ENCODE peak calls at places on chromosome 3, in ten cellular contexts. One of them, this sample, is unnamed.

GRCh38 chr3:60192297-60193114 is 1058.7 kb downstream of the FHIT start:
- DNase-seq in T1000: no peak
- DNase-seq in mesendoderm: no peak
- DNase-seq in kidney tubule cell: no peak
- DNase-seq in globus pallidus: no peak
- DNase-seq in HTR-8/SVneo: no peak
- DNase-seq in esophagus squamous epithelium: no peak
- DNase-seq in activated effector memory CD4-positive, alpha-beta T cell treated with anti-CD3 and anti-CD28 coated beads, Interleukin-2, amount 50 U/mL, for 16 hours: no peak
- DNase-seq in memory B cell: no peak
- DNase-seq in retina: no peak
- DNase-seq in this sample: no peak

GRCh38 chr3:160793853-160794252 is 37.8 kb downstream of the PPM1L start:
- DNase-seq in T1000: no peak
- DNase-seq in mesendoderm: no peak
- DNase-seq in kidney tubule cell: no peak
- DNase-seq in globus pallidus: no peak
- DNase-seq in HTR-8/SVneo: no peak
- DNase-seq in esophagus squamous epithelium: no peak
- DNase-seq in activated effector memory CD4-positive, alpha-beta T cell treated with anti-CD3 and anti-CD28 coated beads, Interleukin-2, amount 50 U/mL, for 16 hours: no peak
- DNase-seq in memory B cell: no peak
- DNase-seq in retina: no peak
- DNase-seq in this sample: no peak

GRCh38 chr3:111106993-111107392 is 35.4 kb downstream of the NECTIN3 start:
- DNase-seq in T1000: no peak
- DNase-seq in mesendoderm: no peak
- DNase-seq in kidney tubule cell: no peak
- DNase-seq in globus pallidus: no peak
- DNase-seq in HTR-8/SVneo: no peak
- DNase-seq in esophagus squamous epithelium: no peak
- DNase-seq in activated effector memory CD4-positive, alpha-beta T cell treated with anti-CD3 and anti-CD28 coated beads, Interleukin-2, amount 50 U/mL, for 16 hours: no peak
- DNase-seq in memory B cell: no peak
- DNase-seq in retina: no peak
- DNase-seq in this sample: no peak

GRCh38 chr3:42704136-42704841 is 1.7 kb upstream of the HHATL start:
- DNase-seq in T1000: no peak
- DNase-seq in mesendoderm: no peak
- DNase-seq in kidney tubule cell: no peak
- DNase-seq in globus pallidus: no peak
- DNase-seq in HTR-8/SVneo: no peak
- DNase-seq in esophagus squamous epithelium: no peak
- DNase-seq in activated effector memory CD4-positive, alpha-beta T cell treated with anti-CD3 and anti-CD28 coated beads, Interleukin-2, amount 50 U/mL, for 16 hours: peak; percentile 59
- DNase-seq in memory B cell: no peak
- DNase-seq in retina: no peak
- DNase-seq in this sample: no peak

GRCh38 chr3:14137445-14137844 is 12.6 kb downstream of the TMEM43 start:
- DNase-seq in T1000: no peak
- DNase-seq in mesendoderm: no peak
- DNase-seq in kidney tubule cell: peak; percentile 80
- DNase-seq in globus pallidus: no peak
- DNase-seq in HTR-8/SVneo: no peak
- DNase-seq in esophagus squamous epithelium: no peak
- DNase-seq in activated effector memory CD4-positive, alpha-beta T cell treated with anti-CD3 and anti-CD28 coated beads, Interleukin-2, amount 50 U/mL, for 16 hours: peak; percentile 36
- DNase-seq in memory B cell: no peak
- DNase-seq in retina: no peak
- DNase-seq in this sample: no peak

GRCh38 chr3:146504546-146505197 is 35.3 kb upstream of the PLSCR2 start:
- DNase-seq in T1000: no peak
- DNase-seq in mesendoderm: peak; percentile 96
- DNase-seq in kidney tubule cell: peak; percentile 79
- DNase-seq in globus pallidus: no peak
- DNase-seq in HTR-8/SVneo: no peak
- DNase-seq in esophagus squamous epithelium: no peak
- DNase-seq in activated effector memory CD4-positive, alpha-beta T cell treated with anti-CD3 and anti-CD28 coated beads, Interleukin-2, amount 50 U/mL, for 16 hours: no peak
- DNase-seq in memory B cell: no peak
- DNase-seq in retina: no peak
- DNase-seq in this sample: no peak

GRCh38 chr3:187263270-187263669 is 28.3 kb downstream of the MASP1 start:
- DNase-seq in T1000: no peak
- DNase-seq in mesendoderm: no peak
- DNase-seq in kidney tubule cell: no peak
- DNase-seq in globus pallidus: no peak
- DNase-seq in HTR-8/SVneo: no peak
- DNase-seq in esophagus squamous epithelium: no peak
- DNase-seq in activated effector memory CD4-positive, alpha-beta T cell treated with anti-CD3 and anti-CD28 coated beads, Interleukin-2, amount 50 U/mL, for 16 hours: no peak
- DNase-seq in memory B cell: no peak
- DNase-seq in retina: no peak
- DNase-seq in this sample: no peak

GRCh38 chr3:37500518-37500917 is 326.1 kb upstream of the LRRFIP2 start:
- DNase-seq in T1000: no peak
- DNase-seq in mesendoderm: no peak
- DNase-seq in kidney tubule cell: no peak
- DNase-seq in globus pallidus: no peak
- DNase-seq in HTR-8/SVneo: no peak
- DNase-seq in esophagus squamous epithelium: no peak
- DNase-seq in activated effector memory CD4-positive, alpha-beta T cell treated with anti-CD3 and anti-CD28 coated beads, Interleukin-2, amount 50 U/mL, for 16 hours: no peak
- DNase-seq in memory B cell: no peak
- DNase-seq in retina: no peak
- DNase-seq in this sample: no peak

GRCh38 chr3:13451301-13451673 is 28.8 kb upstream of the HDAC11 start:
- DNase-seq in T1000: no peak
- DNase-seq in mesendoderm: no peak
- DNase-seq in kidney tubule cell: peak; percentile 58
- DNase-seq in globus pallidus: no peak
- DNase-seq in HTR-8/SVneo: no peak
- DNase-seq in esophagus squamous epithelium: no peak
- DNase-seq in activated effector memory CD4-positive, alpha-beta T cell treated with anti-CD3 and anti-CD28 coated beads, Interleukin-2, amount 50 U/mL, for 16 hours: peak; percentile 77
- DNase-seq in memory B cell: peak; percentile 34
- DNase-seq in retina: no peak
- DNase-seq in this sample: no peak

GRCh38 chr3:95197661-95198060 is 1134.8 kb downstream of the NSUN3 start:
- DNase-seq in T1000: no peak
- DNase-seq in mesendoderm: no peak
- DNase-seq in kidney tubule cell: no peak
- DNase-seq in globus pallidus: no peak
- DNase-seq in HTR-8/SVneo: no peak
- DNase-seq in esophagus squamous epithelium: no peak
- DNase-seq in activated effector memory CD4-positive, alpha-beta T cell treated with anti-CD3 and anti-CD28 coated beads, Interleukin-2, amount 50 U/mL, for 16 hours: no peak
- DNase-seq in memory B cell: no peak
- DNase-seq in retina: no peak
- DNase-seq in this sample: no peak

GRCh38 chr3:159486580-159486979 is 502.1 kb upstream of the IL12A start:
- DNase-seq in T1000: no peak
- DNase-seq in mesendoderm: peak; percentile 89
- DNase-seq in kidney tubule cell: peak; percentile 20
- DNase-seq in globus pallidus: no peak
- DNase-seq in HTR-8/SVneo: no peak
- DNase-seq in esophagus squamous epithelium: no peak
- DNase-seq in activated effector memory CD4-positive, alpha-beta T cell treated with anti-CD3 and anti-CD28 coated beads, Interleukin-2, amount 50 U/mL, for 16 hours: no peak
- DNase-seq in memory B cell: no peak
- DNase-seq in retina: no peak
- DNase-seq in this sample: no peak

GRCh38 chr3:187994221-187995085 is 159.5 kb upstream of the LPP start:
- DNase-seq in T1000: no peak
- DNase-seq in mesendoderm: no peak
- DNase-seq in kidney tubule cell: peak; percentile 60
- DNase-seq in globus pallidus: no peak
- DNase-seq in HTR-8/SVneo: peak; percentile 23
- DNase-seq in esophagus squamous epithelium: no peak
- DNase-seq in activated effector memory CD4-positive, alpha-beta T cell treated with anti-CD3 and anti-CD28 coated beads, Interleukin-2, amount 50 U/mL, for 16 hours: peak; percentile 67
- DNase-seq in memory B cell: no peak
- DNase-seq in retina: no peak
- DNase-seq in this sample: no peak

GRCh38 chr3:60536420-60536819 is 714.8 kb downstream of the FHIT start:
- DNase-seq in T1000: no peak
- DNase-seq in mesendoderm: no peak
- DNase-seq in kidney tubule cell: peak; percentile 92
- DNase-seq in globus pallidus: no peak
- DNase-seq in HTR-8/SVneo: no peak
- DNase-seq in esophagus squamous epithelium: no peak
- DNase-seq in activated effector memory CD4-positive, alpha-beta T cell treated with anti-CD3 and anti-CD28 coated beads, Interleukin-2, amount 50 U/mL, for 16 hours: no peak
- DNase-seq in memory B cell: no peak
- DNase-seq in retina: no peak
- DNase-seq in this sample: no peak

GRCh38 chr3:126706631-126707030 is 2.6 kb downstream of the CHCHD6 start:
- DNase-seq in T1000: no peak
- DNase-seq in mesendoderm: no peak
- DNase-seq in kidney tubule cell: no peak
- DNase-seq in globus pallidus: no peak
- DNase-seq in HTR-8/SVneo: no peak
- DNase-seq in esophagus squamous epithelium: no peak
- DNase-seq in activated effector memory CD4-positive, alpha-beta T cell treated with anti-CD3 and anti-CD28 coated beads, Interleukin-2, amount 50 U/mL, for 16 hours: no peak
- DNase-seq in memory B cell: no peak
- DNase-seq in retina: no peak
- DNase-seq in this sample: no peak

GRCh38 chr3:101310580-101311375 is 9.6 kb downstream of the IMPG2 start:
- DNase-seq in T1000: no peak
- DNase-seq in mesendoderm: no peak
- DNase-seq in kidney tubule cell: no peak
- DNase-seq in globus pallidus: no peak
- DNase-seq in HTR-8/SVneo: peak; percentile 48
- DNase-seq in esophagus squamous epithelium: no peak
- DNase-seq in activated effector memory CD4-positive, alpha-beta T cell treated with anti-CD3 and anti-CD28 coated beads, Interleukin-2, amount 50 U/mL, for 16 hours: no peak
- DNase-seq in memory B cell: no peak
- DNase-seq in retina: no peak
- DNase-seq in this sample: no peak

This sample was measured in cerebellar nuclear complex.